ENCODE peak calls at places on chromosome 2, in four cellular contexts. One of them, this sample, is unnamed.

GRCh38 chr2:31812051-31812798 is 198.6 kb downstream of the MEMO1 start:
- DNase-seq in HepG2: peak; percentile 93
- DNase-seq in A549: peak; percentile 47
- DNase-seq in H1: no peak
- DNase-seq in this sample: peak; percentile 68

GRCh38 chr2:170054996-170055395 is 123.0 kb upstream of the MYO3B start:
- DNase-seq in HepG2: no peak
- DNase-seq in A549: no peak
- DNase-seq in H1: no peak
- DNase-seq in this sample: no peak

GRCh38 chr2:94986392-94986963 is 39.0 kb upstream of the MAL start:
- DNase-seq in HepG2: peak; percentile 62
- DNase-seq in A549: peak; percentile 61
- DNase-seq in H1: peak; percentile 68
- DNase-seq in this sample: peak; percentile 2

GRCh38 chr2:181106789-181107418 is 126.5 kb downstream of the UBE2E3 start:
- DNase-seq in HepG2: no peak
- DNase-seq in A549: peak; percentile 7
- DNase-seq in H1: no peak
- DNase-seq in this sample: peak; percentile 74

GRCh38 chr2:200156140-200156858 is 150.2 kb upstream of the SPATS2L start:
- DNase-seq in HepG2: peak; percentile 24
- DNase-seq in A549: peak; percentile 24
- DNase-seq in H1: no peak
- DNase-seq in this sample: no peak

GRCh38 chr2:45123521-45124191 is 114.4 kb upstream of the SIX2 start:
- DNase-seq in HepG2: no peak
- DNase-seq in A549: no peak
- DNase-seq in H1: no peak
- DNase-seq in this sample: no peak

GRCh38 chr2:70580352-70580751 is 26.7 kb upstream of the TGFA start:
- DNase-seq in HepG2: no peak
- DNase-seq in A549: no peak
- DNase-seq in H1: no peak
- DNase-seq in this sample: no peak

GRCh38 chr2:145158051-145158586 is 638.2 kb upstream of the ZEB2 start:
- DNase-seq in HepG2: no peak
- DNase-seq in A549: peak; percentile 1
- DNase-seq in H1: no peak
- DNase-seq in this sample: no peak

GRCh38 chr2:134367915-134368911 is 114.3 kb downstream of the MGAT5 start:
- DNase-seq in HepG2: peak; percentile 69
- DNase-seq in A549: no peak
- DNase-seq in H1: no peak
- DNase-seq in this sample: no peak

GRCh38 chr2:237632991-237633629 is 5.7 kb downstream of the LRRFIP1 start:
- DNase-seq in HepG2: no peak
- DNase-seq in A549: no peak
- DNase-seq in H1: no peak
- DNase-seq in this sample: no peak

GRCh38 chr2:179917272-179917671 is 55.9 kb upstream of the ZNF385B start:
- DNase-seq in HepG2: peak; percentile 13
- DNase-seq in A549: no peak
- DNase-seq in H1: no peak
- DNase-seq in this sample: no peak

GRCh38 chr2:86037795-86038192 is 67.9 kb downstream of the POLR1A start:
- DNase-seq in HepG2: no peak
- DNase-seq in A549: no peak
- DNase-seq in H1: no peak
- DNase-seq in this sample: no peak

GRCh38 chr2:172922294-172922693 is 153.4 kb upstream of the MAP3K20 start:
- DNase-seq in HepG2: no peak
- DNase-seq in A549: no peak
- DNase-seq in H1: no peak
- DNase-seq in this sample: no peak

GRCh38 chr2:206392118-206392517 is 51.2 kb upstream of the ADAM23 start:
- DNase-seq in HepG2: peak; percentile 62
- DNase-seq in A549: peak; percentile 59
- DNase-seq in H1: peak; percentile 54
- DNase-seq in this sample: no peak

DNA sequence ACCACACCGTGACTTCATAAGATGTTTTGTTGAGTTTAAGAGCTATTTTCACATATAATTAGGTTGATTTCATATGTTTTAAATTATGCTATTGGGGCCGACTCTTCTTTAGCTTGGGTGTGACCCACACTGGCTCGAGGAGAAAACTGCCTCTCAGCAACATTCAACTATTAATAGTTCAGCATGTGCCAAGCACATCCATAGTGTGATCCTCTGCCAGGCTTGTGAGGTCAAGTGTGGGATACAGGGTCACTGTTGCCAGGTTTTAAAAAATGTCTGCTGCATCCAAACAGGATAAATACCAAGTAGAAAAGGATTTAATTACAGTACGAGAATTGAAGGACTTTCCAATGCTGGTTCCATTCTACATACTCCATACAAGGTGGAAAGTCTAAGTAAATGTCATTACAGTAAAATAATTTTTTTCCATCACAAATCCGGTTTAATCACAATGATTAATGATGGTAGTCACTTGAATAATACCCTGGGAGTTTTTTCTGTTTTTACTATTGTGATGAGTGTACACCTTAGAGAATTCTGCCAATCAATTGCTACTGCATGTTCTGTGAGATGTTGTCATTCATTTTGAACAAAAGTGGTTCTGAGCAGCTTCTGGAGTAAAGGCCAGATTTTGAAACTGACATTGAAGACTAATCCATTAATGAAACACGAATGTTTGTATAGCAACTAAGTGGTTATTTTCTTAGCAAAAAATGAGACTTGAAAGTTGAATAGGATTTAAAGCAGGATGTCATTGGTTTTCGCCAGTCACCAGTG is 84.5 kb downstream of the ABI2 start:
- DNase-seq in HepG2: no peak
- DNase-seq in A549: no peak
- DNase-seq in H1: no peak
- DNase-seq in this sample: no peak
- TF ChIP-seq KDM1A in HepG2: no peak
- TF ChIP-seq KDM1A in A549: no peak
- TF ChIP-seq KDM1A in H1: no peak
- TF ChIP-seq KDM1A in this sample: no peak

DNA sequence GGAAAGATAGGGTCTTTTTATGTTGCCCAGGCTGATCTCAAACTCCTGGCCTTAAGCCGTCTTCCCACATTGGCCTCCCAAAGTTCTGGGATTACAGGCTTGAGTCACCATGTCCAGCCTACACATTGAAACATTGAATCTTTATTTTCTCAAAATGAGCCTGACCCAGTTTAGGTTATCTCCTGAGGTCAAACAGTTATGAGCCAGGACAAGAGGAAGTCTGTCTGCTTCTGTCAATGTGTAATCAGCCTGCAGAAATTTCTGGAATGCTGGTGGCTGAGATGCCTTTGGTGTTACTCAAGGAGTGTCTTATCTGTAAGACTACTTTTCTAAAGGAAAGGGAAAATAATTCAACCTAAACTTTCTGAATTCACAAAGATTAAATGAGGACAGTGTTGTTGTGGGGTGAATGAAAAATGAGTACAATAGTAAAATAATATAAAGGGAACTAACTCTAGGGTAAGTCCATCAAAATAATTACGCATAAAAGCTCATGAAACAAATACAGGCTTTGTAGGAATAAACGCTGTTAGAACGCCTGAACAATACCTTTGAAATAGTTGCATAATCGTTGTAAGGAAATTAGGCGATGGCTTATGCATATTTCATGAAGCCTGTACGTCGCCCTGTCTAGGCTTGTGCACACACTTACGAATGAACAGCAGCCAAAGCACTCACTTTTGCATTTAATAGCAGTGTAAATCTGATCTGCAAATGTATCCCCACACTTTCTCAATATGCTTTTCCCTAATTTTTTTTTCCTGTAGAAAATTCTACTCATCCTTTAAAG is 260.8 kb downstream of the RDH14 start:
- DNase-seq in HepG2: peak; percentile 71
- DNase-seq in A549: peak; percentile 10
- DNase-seq in H1: no peak
- DNase-seq in this sample: no peak
- TF ChIP-seq KDM1A in HepG2: no peak
- TF ChIP-seq KDM1A in A549: no peak
- TF ChIP-seq KDM1A in H1: no peak
- TF ChIP-seq KDM1A in this sample: no peak

GRCh38 chr2:96869824-96870630 is at the start of gene SEMA4C:
- DNase-seq in HepG2: no peak
- DNase-seq in A549: peak; percentile 30
- DNase-seq in H1: peak; percentile 74
- DNase-seq in this sample: no peak

GRCh38 chr2:96869281-96869823 is 528 bp downstream of the SEMA4C start:
- DNase-seq in HepG2: peak; percentile 48
- DNase-seq in A549: no peak
- DNase-seq in H1: peak; percentile 71
- DNase-seq in this sample: no peak

GRCh38 chr2:96867756-96868554 is 1.9 kb downstream of the SEMA4C start:
- DNase-seq in HepG2: no peak
- DNase-seq in A549: no peak
- DNase-seq in H1: no peak
- DNase-seq in this sample: no peak

GRCh38 chr2:96866986-96867755 is 2.7 kb downstream of the SEMA4C start:
- DNase-seq in HepG2: no peak
- DNase-seq in A549: no peak
- DNase-seq in H1: no peak
- DNase-seq in this sample: no peak

DNA sequence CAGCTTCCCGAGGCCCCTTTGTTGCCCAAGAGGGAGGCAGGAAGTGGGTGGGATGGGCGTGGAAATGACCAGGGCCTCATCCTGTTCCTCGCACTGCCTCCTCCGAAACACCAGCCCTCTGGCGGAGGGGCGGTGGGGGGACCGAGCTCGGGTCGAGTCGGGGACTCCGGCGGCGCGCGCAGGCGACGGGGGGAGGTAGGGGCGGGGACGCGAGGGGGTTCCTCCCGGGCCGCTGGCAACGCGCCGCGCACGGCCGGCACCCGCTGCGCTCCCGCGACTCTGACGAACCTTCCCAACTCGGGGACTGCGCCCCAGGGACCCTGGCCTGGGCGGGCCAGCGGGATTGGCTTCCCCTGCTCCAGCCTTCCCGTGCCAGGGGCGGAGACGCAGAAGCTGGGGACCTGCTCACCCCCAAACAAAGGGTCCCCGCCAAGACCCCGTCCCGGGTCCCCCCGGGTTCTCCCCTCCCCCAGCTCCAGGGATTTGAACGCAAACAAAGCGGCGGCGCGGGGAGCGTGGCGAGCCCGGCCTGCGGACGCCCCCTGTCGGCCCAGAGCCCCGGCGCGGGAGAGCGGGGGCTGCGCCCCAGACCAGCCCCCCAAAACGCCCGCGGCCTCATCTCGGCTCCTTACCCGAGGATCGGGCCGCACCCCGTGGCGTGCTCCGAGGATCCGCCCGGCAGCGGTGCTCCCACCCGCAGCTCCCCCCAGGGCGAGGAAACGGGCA is 1.2 kb downstream of the SEMA4C start:
- DNase-seq in HepG2: peak; percentile 95
- DNase-seq in A549: peak; percentile 89
- DNase-seq in H1: peak; percentile 86
- DNase-seq in this sample: peak; percentile 33
- TF ChIP-seq KDM1A in HepG2: no peak
- TF ChIP-seq KDM1A in A549: no peak
- TF ChIP-seq KDM1A in H1: peak; percentile 23
- TF ChIP-seq KDM1A in this sample: no peak

GRCh38 chr2:204104821-204105220 is 168.3 kb downstream of the ICOS start:
- DNase-seq in HepG2: no peak
- DNase-seq in A549: no peak
- DNase-seq in H1: no peak
- DNase-seq in this sample: no peak

GRCh38 chr2:204110250-204111183 is 174.0 kb downstream of the ICOS start:
- DNase-seq in HepG2: no peak
- DNase-seq in A549: no peak
- DNase-seq in H1: no peak
- DNase-seq in this sample: no peak

GRCh38 chr2:204108301-204108700 is 171.7 kb downstream of the ICOS start:
- DNase-seq in HepG2: peak; percentile 11
- DNase-seq in A549: peak; percentile 16
- DNase-seq in H1: no peak
- DNase-seq in this sample: no peak

GRCh38 chr2:204109681-204110080 is 173.1 kb downstream of the ICOS start:
- DNase-seq in HepG2: no peak
- DNase-seq in A549: no peak
- DNase-seq in H1: no peak
- DNase-seq in this sample: no peak

DNA sequence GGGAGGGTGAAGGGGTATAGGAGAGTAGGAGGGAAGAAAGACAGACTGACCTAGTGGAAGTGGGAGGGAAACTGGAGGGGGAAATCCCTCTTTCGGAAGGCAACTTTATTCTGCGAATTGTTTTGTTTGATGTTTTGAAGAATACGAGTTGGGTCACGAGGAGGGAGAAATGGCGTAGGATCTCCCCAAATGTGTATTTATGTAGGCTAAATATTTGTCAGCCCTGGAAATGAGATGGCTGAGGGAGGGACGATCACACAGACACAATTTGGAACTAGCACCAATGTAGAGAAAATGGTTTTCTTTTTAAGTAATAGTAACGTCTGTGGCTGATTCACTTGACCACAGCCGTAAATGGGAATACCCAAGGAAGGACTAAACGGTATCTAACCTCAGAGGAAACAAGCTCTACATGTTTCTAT is 172.3 kb downstream of the ICOS start:
- DNase-seq in HepG2: no peak
- DNase-seq in A549: no peak
- DNase-seq in H1: no peak
- DNase-seq in this sample: no peak
- TF ChIP-seq KDM1A in HepG2: no peak
- TF ChIP-seq KDM1A in A549: no peak
- TF ChIP-seq KDM1A in H1: no peak
- TF ChIP-seq KDM1A in this sample: no peak

GRCh38 chr2:174603280-174603679 is 5.7 kb upstream of the WIPF1 start:
- DNase-seq in HepG2: peak; percentile 38
- DNase-seq in A549: no peak
- DNase-seq in H1: no peak
- DNase-seq in this sample: no peak
- TF ChIP-seq KDM1A in HepG2: no peak
- TF ChIP-seq KDM1A in A549: no peak
- TF ChIP-seq KDM1A in H1: no peak
- TF ChIP-seq KDM1A in this sample: no peak

GRCh38 chr2:9708683-9709538 is 78.1 kb upstream of the YWHAQ start:
- DNase-seq in HepG2: no peak
- DNase-seq in A549: no peak
- DNase-seq in H1: no peak
- DNase-seq in this sample: no peak
- TF ChIP-seq KDM1A in HepG2: no peak
- TF ChIP-seq KDM1A in A549: no peak
- TF ChIP-seq KDM1A in H1: no peak
- TF ChIP-seq KDM1A in this sample: no peak